ENCODE peak calls at places on chromosomes 4 and X, in four cellular contexts. One of them, this sample, is unnamed.
A peak's percentile ranks its signal among the peaks of the same experiment; 100 is the strongest.

GRCh38 chr4:168408620-168409019 is 71.7 kb downstream of the DDX60L start:
- DNase-seq in posterior vena cava: no peak
- DNase-seq in SJSA1: peak; percentile 78
- DNase-seq in GM04504: peak; percentile 95
- DNase-seq in this sample: peak; percentile 10

GRCh38 chr4:142404191-142404611 is 441.9 kb downstream of the INPP4B start:
- DNase-seq in SJSA1: peak; percentile 28
- DNase-seq in GM04504: no peak
- DNase-seq in posterior vena cava: no peak
- DNase-seq in this sample: no peak

GRCh38 chrX:97158270-97158669 is 274.6 kb downstream of the RPA4 start:
- DNase-seq in SJSA1: no peak
- DNase-seq in posterior vena cava: no peak
- DNase-seq in GM04504: no peak
- DNase-seq in this sample: no peak

GRCh38 chr4:41409095-41409494 is 128.9 kb upstream of the LIMCH1 start:
- DNase-seq in posterior vena cava: no peak
- DNase-seq in SJSA1: no peak
- DNase-seq in GM04504: no peak
- DNase-seq in this sample: no peak

GRCh38 chr4:3285558-3286334 is 7.1 kb upstream of the RGS12 start:
- DNase-seq in GM04504: peak; percentile 80
- DNase-seq in SJSA1: no peak
- DNase-seq in posterior vena cava: peak; percentile 84
- DNase-seq in this sample: peak; percentile 73

GRCh38 chrX:128754130-128754529 is 701.9 kb upstream of the ACTRT1 start:
- DNase-seq in GM04504: no peak
- DNase-seq in SJSA1: no peak
- DNase-seq in posterior vena cava: no peak
- DNase-seq in this sample: no peak

GRCh38 chrX:154890990-154891639 is 5.0 kb downstream of the F8A1 start:
- DNase-seq in GM04504: peak; percentile 0
- DNase-seq in SJSA1: no peak
- DNase-seq in posterior vena cava: no peak
- DNase-seq in this sample: no peak

GRCh38 chrX:152632445-152633097 is 5.1 kb upstream of the GABRQ start:
- DNase-seq in GM04504: peak; percentile 27
- DNase-seq in posterior vena cava: peak; percentile 78
- DNase-seq in SJSA1: peak; percentile 35
- DNase-seq in this sample: peak; percentile 49

GRCh38 chr4:8846864-8847263 is 24.8 kb downstream of the HMX1 start:
- DNase-seq in SJSA1: peak; percentile 35
- DNase-seq in posterior vena cava: peak; percentile 49
- DNase-seq in GM04504: no peak
- DNase-seq in this sample: no peak

GRCh38 chr4:16785800-16786527 is 112.5 kb downstream of the LDB2 start:
- DNase-seq in SJSA1: peak; percentile 88
- DNase-seq in posterior vena cava: no peak
- DNase-seq in GM04504: peak; percentile 23
- DNase-seq in this sample: no peak

GRCh38 chr4:71683309-71683708 is 100.6 kb downstream of the GC start:
- DNase-seq in GM04504: no peak
- DNase-seq in SJSA1: no peak
- DNase-seq in posterior vena cava: no peak
- DNase-seq in this sample: no peak

GRCh38 chr4:152535236-152535902 is 523 bp downstream of the FBXW7 start:
- DNase-seq in SJSA1: no peak
- DNase-seq in posterior vena cava: no peak
- DNase-seq in GM04504: no peak
- DNase-seq in this sample: no peak

GRCh38 chr4:17168571-17168970 is 270.1 kb upstream of the LDB2 start:
- DNase-seq in posterior vena cava: no peak
- DNase-seq in GM04504: peak; percentile 35
- DNase-seq in SJSA1: peak; percentile 95
- DNase-seq in this sample: no peak

GRCh38 chr4:94605241-94605640 is 152.5 kb upstream of the BMPR1B start:
- DNase-seq in GM04504: no peak
- DNase-seq in posterior vena cava: no peak
- DNase-seq in SJSA1: no peak
- DNase-seq in this sample: no peak

GRCh38 chr4:3681191-3681590 is 85.0 kb upstream of the ADRA2C start:
- DNase-seq in SJSA1: no peak
- DNase-seq in posterior vena cava: peak; percentile 77
- DNase-seq in GM04504: no peak
- DNase-seq in this sample: no peak

GRCh38 chr4:130029442-130029841 is 933.5 kb downstream of the C4orf33 start:
- DNase-seq in posterior vena cava: no peak
- DNase-seq in SJSA1: no peak
- DNase-seq in GM04504: no peak
- DNase-seq in this sample: no peak

GRCh38 chr4:80446664-80447063 is 111.1 kb downstream of the CFAP299 start:
- DNase-seq in SJSA1: no peak
- DNase-seq in posterior vena cava: no peak
- DNase-seq in GM04504: peak; percentile 33
- DNase-seq in this sample: peak; percentile 66

GRCh38 chrX:1307626-1308340 is 28.8 kb upstream of the IL3RA start:
- DNase-seq in SJSA1: no peak
- DNase-seq in GM04504: no peak
- DNase-seq in posterior vena cava: no peak
- DNase-seq in this sample: no peak

GRCh38 chr4:149322203-149322602 is 493.4 kb downstream of the IQCM start:
- DNase-seq in GM04504: no peak
- DNase-seq in SJSA1: no peak
- DNase-seq in posterior vena cava: no peak
- DNase-seq in this sample: no peak

GRCh38 chr4:80425701-80426100 is 90.2 kb downstream of the CFAP299 start:
- DNase-seq in GM04504: no peak
- DNase-seq in posterior vena cava: no peak
- DNase-seq in SJSA1: no peak
- DNase-seq in this sample: no peak

GRCh38 chrX:25002658-25003015 is 13.1 kb downstream of the ARX start:
- DNase-seq in SJSA1: no peak
- DNase-seq in GM04504: no peak
- DNase-seq in posterior vena cava: no peak
- DNase-seq in this sample: no peak

GRCh38 chrX:10620121-10620699 is at the start of gene MID1:
- DNase-seq in GM04504: peak; percentile 55
- DNase-seq in posterior vena cava: peak; percentile 83
- DNase-seq in SJSA1: peak; percentile 71
- DNase-seq in this sample: peak; percentile 71

GRCh38 chrX:109886122-109886761 is 116.7 kb upstream of the TMEM164 start:
- DNase-seq in SJSA1: peak; percentile 25
- DNase-seq in posterior vena cava: peak; percentile 61
- DNase-seq in GM04504: no peak
- DNase-seq in this sample: peak; percentile 42

GRCh38 chrX:37380920-37381319 is 31.8 kb downstream of the PRRG1 start:
- DNase-seq in SJSA1: peak; percentile 58
- DNase-seq in posterior vena cava: no peak
- DNase-seq in GM04504: no peak
- DNase-seq in this sample: peak; percentile 16

GRCh38 chrX:97616883-97617510 is 733.3 kb downstream of the RPA4 start:
- DNase-seq in SJSA1: no peak
- DNase-seq in posterior vena cava: no peak
- DNase-seq in GM04504: peak; percentile 20
- DNase-seq in this sample: peak; percentile 61

GRCh38 chr4:24741915-24742314 is 53.5 kb upstream of the SOD3 start:
- DNase-seq in posterior vena cava: no peak
- DNase-seq in GM04504: no peak
- DNase-seq in SJSA1: no peak
- DNase-seq in this sample: no peak

GRCh38 chr4:2436761-2437474 is 18.2 kb downstream of the CFAP99 start:
- DNase-seq in SJSA1: no peak
- DNase-seq in GM04504: no peak
- DNase-seq in posterior vena cava: no peak
- DNase-seq in this sample: no peak

GRCh38 chr4:68693325-68694075 is 23.0 kb upstream of the UGT2B15 start:
- DNase-seq in posterior vena cava: no peak
- DNase-seq in GM04504: no peak
- DNase-seq in SJSA1: no peak
- DNase-seq in this sample: no peak

GRCh38 chrX:76555816-76556215 is 128.3 kb downstream of the MAGEE1 start:
- DNase-seq in posterior vena cava: no peak
- DNase-seq in SJSA1: no peak
- DNase-seq in GM04504: no peak
- DNase-seq in this sample: peak; percentile 4

GRCh38 chr4:179398414-179398813 is 1956.2 kb upstream of the AGA start:
- DNase-seq in posterior vena cava: no peak
- DNase-seq in SJSA1: no peak
- DNase-seq in GM04504: no peak
- DNase-seq in this sample: no peak

GRCh38 chr4:55445921-55446577 is 50.3 kb downstream of the TMEM165 start:
- DNase-seq in SJSA1: peak; percentile 49
- DNase-seq in GM04504: peak; percentile 59
- DNase-seq in posterior vena cava: no peak
- DNase-seq in this sample: no peak

GRCh38 chrX:51496501-51497291 is at the start of gene NUDT11:
- DNase-seq in GM04504: peak; percentile 33
- DNase-seq in posterior vena cava: peak; percentile 83
- DNase-seq in SJSA1: peak; percentile 61
- DNase-seq in this sample: no peak

GRCh38 chrX:66633541-66633940 is 5.3 kb downstream of the EDA2R start:
- DNase-seq in GM04504: no peak
- DNase-seq in posterior vena cava: no peak
- DNase-seq in SJSA1: no peak
- DNase-seq in this sample: no peak

GRCh38 chrX:34656842-34657780 is at the start of gene TMEM47:
- DNase-seq in SJSA1: peak; percentile 72
- DNase-seq in posterior vena cava: peak; percentile 83
- DNase-seq in GM04504: peak; percentile 58
- DNase-seq in this sample: no peak

GRCh38 chrX:78619829-78620228 is 39.3 kb downstream of the RTL3 start:
- DNase-seq in SJSA1: no peak
- DNase-seq in GM04504: no peak
- DNase-seq in posterior vena cava: peak; percentile 61
- DNase-seq in this sample: no peak

GRCh38 chr4:54231419-54232150 is 2.5 kb downstream of the PDGFRA start:
- DNase-seq in posterior vena cava: peak; percentile 91
- DNase-seq in GM04504: no peak
- DNase-seq in SJSA1: no peak
- DNase-seq in this sample: no peak

GRCh38 chr4:152729466-152729865 is 49.7 kb upstream of the TMEM154 start:
- DNase-seq in GM04504: peak; percentile 42
- DNase-seq in SJSA1: no peak
- DNase-seq in posterior vena cava: no peak
- DNase-seq in this sample: no peak

This sample was measured in PC-9.